ENCODE peak calls at places on chromosome 6, in eight cellular contexts. I is heart left ventricle, M is A549, Y is transverse colon, B is adrenal gland, L is Peyer's patch, Q is uterus, P is right lobe of liver. X is an unnamed sample.

GRCh38 chr6:431986-432385 is 40.4 kb downstream of the IRF4 start:
- DNase-seq in I (no peak), M (no peak), Q (no peak), L (peak), P (no peak), B (no peak), Y (no peak), X (no peak)

GRCh38 chr6:100346828-100347227 is 117.9 kb downstream of the SIM1 start:
- DNase-seq in I (no peak), P (no peak), B (no peak), Q (no peak), Y (no peak), L (no peak), M (no peak), X (no peak)

GRCh38 chr6:154448448-154449096 is 61.9 kb downstream of the CNKSR3 start:
- DNase-seq in Y (peak), I (no peak), P (no peak), B (no peak), L (no peak), M (peak), Q (peak), X (no peak)

GRCh38 chr6:135087403-135087802 is 32.8 kb upstream of the HBS1L start:
- DNase-seq in B (no peak), Q (no peak), L (no peak), M (no peak), Y (no peak), P (no peak), I (no peak), X (peak)

GRCh38 chr6:96675617-96676016 is 112.7 kb downstream of the FHL5 start:
- DNase-seq in Q (no peak), I (no peak), Y (no peak), B (no peak), P (no peak), L (no peak), M (no peak), X (no peak)

GRCh38 chr6:75344021-75344420 is 59.4 kb upstream of the TMEM30A start:
- DNase-seq in B (no peak), L (no peak), I (no peak), P (no peak), M (no peak), Y (no peak), Q (no peak), X (no peak)

GRCh38 chr6:44250067-44250717 is 3.3 kb downstream of the HSP90AB1 start:
- DNase-seq in Q (no peak), P (no peak), B (no peak), Y (no peak), M (no peak), I (no peak), L (no peak), X (peak)

GRCh38 chr6:53326372-53327016 is 22.3 kb downstream of the ELOVL5 start:
- DNase-seq in I (peak), P (peak), Y (peak), L (no peak), Q (peak), M (peak), B (peak), X (peak)

GRCh38 chr6:75098709-75099108 is 107.1 kb downstream of the COL12A1 start:
- DNase-seq in Q (peak), Y (peak), L (peak), M (peak), P (peak), B (peak), I (peak), X (no peak)

GRCh38 chr6:106442351-106442750 is 81.8 kb downstream of the CRYBG1 start:
- DNase-seq in M (no peak), L (no peak), Y (no peak), P (no peak), I (no peak), B (no peak), Q (no peak), X (no peak)

GRCh38 chr6:74578339-74578738 is 627.5 kb downstream of the COL12A1 start:
- DNase-seq in P (no peak), M (no peak), L (no peak), I (no peak), B (no peak), Y (no peak), Q (no peak), X (no peak)

GRCh38 chr6:113347420-113347819 is 509.7 kb upstream of the MARCKS start:
- DNase-seq in Q (no peak), M (no peak), I (no peak), Y (no peak), L (no peak), P (no peak), B (no peak), X (no peak)

GRCh38 chr6:34610819-34611477 is 54.8 kb upstream of the SPDEF start:
- DNase-seq in L (no peak), P (no peak), Q (no peak), Y (no peak), B (no peak), M (peak), I (no peak), X (peak)

GRCh38 chr6:83849610-83850009 is 3.5 kb upstream of the RIPPLY2 start:
- DNase-seq in B (no peak), I (no peak), Q (no peak), Y (no peak), P (no peak), M (no peak), L (no peak), X (no peak)

GRCh38 chr6:3710403-3710802 is 41.1 kb downstream of the PXDC1 start:
- DNase-seq in I (no peak), M (no peak), P (no peak), Q (no peak), B (no peak), L (no peak), Y (no peak), X (no peak)

GRCh38 chr6:136052046-136052445 is 198.1 kb downstream of the MTFR2 start:
- DNase-seq in B (no peak), M (no peak), I (no peak), Q (no peak), P (no peak), Y (no peak), L (no peak), X (no peak)

GRCh38 chr6:127518710-127519468 is at the start of gene MTCL3:
- DNase-seq in M (peak), Q (no peak), L (no peak), B (no peak), I (no peak), P (no peak), Y (no peak), X (no peak)

DNA sequence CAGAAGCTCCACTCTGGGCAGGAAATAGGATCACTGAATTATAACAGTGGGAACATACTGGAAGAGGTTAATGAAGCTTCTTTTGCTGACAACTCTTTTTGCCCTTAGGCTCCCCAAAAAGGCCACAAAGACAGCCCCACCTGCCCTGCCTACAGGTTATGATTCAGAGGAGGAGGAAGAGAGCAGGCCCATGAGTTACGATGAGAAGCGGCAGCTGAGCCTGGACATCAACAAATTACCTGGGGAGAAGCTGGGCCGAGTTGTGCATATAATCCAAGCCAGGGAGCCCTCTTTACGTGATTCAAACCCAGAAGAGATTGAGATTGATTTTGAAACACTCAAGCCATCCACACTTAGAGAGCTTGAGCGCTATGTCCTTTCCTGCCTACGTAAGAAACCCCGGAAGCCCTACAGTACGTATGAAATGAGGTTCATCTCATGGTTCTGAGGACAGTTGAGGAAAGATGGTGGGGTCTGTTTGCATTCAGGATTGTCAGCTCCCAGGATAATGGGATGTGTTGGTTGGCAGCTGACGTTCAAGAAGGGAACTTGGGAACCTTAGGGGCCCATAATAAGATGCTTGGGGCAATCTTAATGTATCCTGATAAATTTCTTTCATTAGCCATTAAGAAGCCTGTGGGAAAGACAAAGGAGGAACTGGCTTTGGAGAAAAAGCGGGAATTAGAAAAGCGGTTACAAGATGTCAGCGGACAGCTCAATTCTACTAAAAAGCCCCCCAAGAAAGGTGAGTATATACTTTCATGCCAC is 11.5 kb downstream of the BRD2 start:
- DNase-seq in L (no peak), P (no peak), Y (no peak), B (no peak), M (no peak), Q (no peak), I (no peak), X (no peak)
- TF ChIP-seq POLR2A in L (no peak), P (peak), Y (no peak), B (no peak), M (no peak), Q (no peak), I (no peak), X (no peak)

GRCh38 chr6:37429352-37429750 is 3.7 kb upstream of the CMTR1 start:
- DNase-seq in Q (no peak), M (no peak), P (no peak), B (no peak), I (no peak), L (no peak), Y (no peak), X (peak)

GRCh38 chr6:37432590-37432915 is 468 bp upstream of the CMTR1 start:
- DNase-seq in M (no peak), I (no peak), Y (no peak), B (no peak), L (no peak), P (no peak), Q (no peak), X (no peak)

GRCh38 chr6:37426058-37426944 is 6.7 kb upstream of the CMTR1 start:
- DNase-seq in Q (no peak), B (no peak), I (no peak), P (no peak), Y (no peak), M (no peak), L (no peak), X (no peak)

GRCh38 chr6:37426945-37427510 is 6.0 kb upstream of the CMTR1 start:
- DNase-seq in I (no peak), Y (no peak), M (no peak), B (no peak), P (no peak), Q (no peak), L (no peak), X (no peak)
- TF ChIP-seq POLR2A in I (no peak), Y (no peak), M (no peak), B (no peak), P (no peak), Q (no peak), L (no peak), X (no peak)

GRCh38 chr6:21599074-21599639 is 5.6 kb downstream of the SOX4 start:
- DNase-seq in L (no peak), M (no peak), Y (no peak), I (no peak), B (no peak), Q (no peak), P (no peak), X (no peak)

GRCh38 chr6:21597243-21597682 is 3.7 kb downstream of the SOX4 start:
- DNase-seq in Q (no peak), P (no peak), Y (no peak), I (no peak), M (no peak), L (no peak), B (no peak), X (no peak)

GRCh38 chr6:21596379-21597242 is 3.1 kb downstream of the SOX4 start:
- DNase-seq in Y (peak), M (peak), P (no peak), L (peak), Q (peak), I (peak), B (peak), X (peak)

GRCh38 chr6:21598662-21599061 is 5.1 kb downstream of the SOX4 start:
- DNase-seq in Y (no peak), B (no peak), I (no peak), P (no peak), L (no peak), M (no peak), Q (no peak), X (no peak)

GRCh38 chr6:21597706-21598273 is 4.2 kb downstream of the SOX4 start:
- DNase-seq in M (no peak), Q (no peak), Y (peak), P (no peak), L (no peak), B (no peak), I (peak), X (no peak)
- TF ChIP-seq POLR2A in M (no peak), Q (no peak), Y (no peak), P (no peak), L (no peak), B (no peak), I (no peak), X (no peak)

GRCh38 chr6:26195924-26196845 is 109.0 kb downstream of the HFE start:
- DNase-seq in M (no peak), P (no peak), L (peak), B (no peak), Q (no peak), Y (peak), I (no peak), X (peak)

GRCh38 chr6:26197736-26198625 is 110.8 kb downstream of the HFE start:
- DNase-seq in Q (peak), L (peak), M (no peak), I (peak), P (no peak), B (peak), Y (peak), X (peak)

GRCh38 chr6:26198626-26199056 is 111.4 kb downstream of the HFE start:
- DNase-seq in B (no peak), Y (no peak), Q (no peak), L (no peak), M (no peak), P (no peak), I (no peak), X (no peak)

GRCh38 chr6:26195376-26195923 is 108.2 kb downstream of the HFE start:
- DNase-seq in Q (peak), M (no peak), L (peak), B (peak), Y (peak), P (peak), I (peak), X (peak)

GRCh38 chr6:26196846-26197683 is 109.8 kb downstream of the HFE start:
- DNase-seq in M (no peak), Q (peak), I (peak), L (peak), Y (peak), P (peak), B (peak), X (peak)
- TF ChIP-seq POLR2A in M (no peak), Q (peak), I (no peak), L (peak), Y (peak), P (peak), B (peak), X (peak)

GRCh38 chr6:31513456-31514165 is 15.2 kb upstream of the MCCD1 start:
- DNase-seq in Y (no peak), P (no peak), M (no peak), I (no peak), L (no peak), B (peak), Q (no peak), X (no peak)

DNA sequence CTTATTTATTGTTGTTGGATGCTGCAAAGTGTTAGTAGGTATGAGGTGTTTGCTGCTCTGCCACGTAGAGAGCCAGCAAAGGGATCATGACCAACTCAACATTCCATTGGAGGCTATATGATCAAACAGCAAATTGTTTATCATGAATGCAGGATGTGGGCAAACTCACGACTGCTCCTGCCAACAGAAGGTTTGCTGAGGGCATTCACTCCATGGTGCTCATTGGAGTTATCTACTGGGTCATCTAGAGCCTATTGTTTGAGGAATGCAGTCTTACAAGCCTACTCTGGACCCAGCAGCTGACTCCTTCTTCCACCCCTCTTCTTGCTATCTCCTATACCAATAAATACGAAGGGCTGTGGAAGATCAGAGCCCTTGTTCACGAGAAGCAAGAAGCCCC is 12.1 kb downstream of the MICB start:
- DNase-seq in Y (no peak), Q (no peak), B (no peak), I (no peak), M (no peak), P (no peak), L (no peak), X (no peak)
- TF ChIP-seq POLR2A in Y (no peak), Q (no peak), B (no peak), I (no peak), M (no peak), P (no peak), L (no peak), X (no peak)

GRCh38 chr6:30907758-30908591 is at the start of gene GTF2H4:
- DNase-seq in M (peak), Y (peak), B (peak), I (peak), P (peak), L (peak), Q (peak), X (peak)
- TF ChIP-seq POLR2A in M (no peak), Y (no peak), B (no peak), I (no peak), P (peak), L (no peak), Q (no peak), X (peak)

GRCh38 chr6:89434954-89435353 is 2.0 kb downstream of the ANKRD6 start:
- DNase-seq in L (no peak), Q (no peak), M (no peak), P (no peak), I (no peak), Y (no peak), B (no peak), X (no peak)

GRCh38 chr6:89433637-89434499 is 916 bp downstream of the ANKRD6 start:
- DNase-seq in Y (peak), M (no peak), I (no peak), Q (peak), B (peak), L (peak), P (peak), X (peak)

GRCh38 chr6:89430563-89430962 is 2.4 kb upstream of the ANKRD6 start:
- DNase-seq in L (no peak), M (no peak), B (peak), Q (no peak), P (no peak), I (no peak), Y (no peak), X (no peak)

GRCh38 chr6:89436226-89436625 is 3.3 kb downstream of the ANKRD6 start:
- DNase-seq in M (no peak), L (no peak), I (no peak), P (no peak), B (no peak), Q (no peak), Y (no peak), X (no peak)

GRCh38 chr6:89432875-89433636 is at the start of gene ANKRD6:
- DNase-seq in I (peak), M (peak), P (peak), Y (peak), Q (peak), B (peak), L (peak), X (peak)
- TF ChIP-seq POLR2A in I (no peak), M (no peak), P (no peak), Y (no peak), Q (no peak), B (no peak), L (no peak), X (no peak)